ENCODE peak calls at places on chromosomes 7 and 10, in four cellular contexts. M is choroid plexus epithelial cell, D is psoas muscle, A is bronchial epithelial cell. H is an unnamed sample.

GRCh38 chr10:111410740-111411139 is 333.9 kb downstream of the ADRA2A start:
- DNase-seq in M (no peak), D (no peak), A (peak; percentile 14), H (no peak)

GRCh38 chr10:2119316-2119715 is 382.0 kb upstream of the ADARB2 start:
- DNase-seq in M (no peak), D (no peak), A (peak; percentile 95), H (no peak)

GRCh38 chr7:35905555-35905954 is 104.7 kb downstream of the SEPTIN7 start:
- DNase-seq in M (peak; percentile 37), D (no peak), A (peak; percentile 76), H (no peak)

GRCh38 chr7:139180700-139181311 is 50.2 kb upstream of the UBN2 start:
- DNase-seq in M (peak; percentile 12), D (no peak), A (peak; percentile 47), H (no peak)

GRCh38 chr10:132447446-132448247 is 50.6 kb downstream of the PWWP2B start:
- DNase-seq in M (peak; percentile 87), D (no peak), A (peak; percentile 96), H (peak; percentile 82)

GRCh38 chr10:119651514-119652327 is 541 bp downstream of the BAG3 start:
- DNase-seq in M (no peak), D (peak; percentile 61), A (no peak), H (no peak)

GRCh38 chr10:129568562-129569344 is 101.7 kb downstream of the MGMT start:
- DNase-seq in M (no peak), D (no peak), A (no peak), H (peak; percentile 90)

GRCh38 chr7:127738859-127739258 is 86.9 kb downstream of the SND1 start:
- DNase-seq in M (no peak), D (no peak), A (no peak), H (no peak)

GRCh38 chr10:91932737-91933136 is 9.2 kb downstream of the BTAF1 start:
- DNase-seq in M (no peak), D (no peak), A (no peak), H (no peak)

GRCh38 chr7:141335164-141335563 is 216.0 kb upstream of the AGK start:
- DNase-seq in M (no peak), D (no peak), A (no peak), H (no peak)

GRCh38 chr7:99373086-99374066 is 1.2 kb upstream of the ARPC1B start:
- DNase-seq in M (no peak), D (peak; percentile 42), A (no peak), H (no peak)

GRCh38 chr10:114271779-114272167 is 32.7 kb downstream of the VWA2 start:
- DNase-seq in M (peak; percentile 95), D (peak; percentile 60), A (peak; percentile 99), H (no peak)

GRCh38 chr7:39433550-39433949 is 132.7 kb upstream of the YAE1 start:
- DNase-seq in M (no peak), D (no peak), A (no peak), H (no peak)

GRCh38 chr10:100972115-100972903 is 3.0 kb downstream of the SEMA4G start:
- DNase-seq in M (no peak), D (peak; percentile 12), A (no peak), H (no peak)

GRCh38 chr7:98802088-98802780 is 67.6 kb downstream of the TMEM130 start:
- DNase-seq in M (no peak), D (no peak), A (peak; percentile 6), H (no peak)

GRCh38 chr7:96636342-96636865 is 73.2 kb downstream of the SEM1 start:
- DNase-seq in M (no peak), D (no peak), A (no peak), H (no peak)

GRCh38 chr7:3289996-3290395 is 11.1 kb upstream of the SDK1 start:
- DNase-seq in M (peak; percentile 49), D (no peak), A (no peak), H (no peak)

GRCh38 chr7:106823631-106824030 is 41.5 kb upstream of the PIK3CG start:
- DNase-seq in M (no peak), D (no peak), A (peak; percentile 31), H (no peak)

GRCh38 chr7:13259908-13260307 is 572.5 kb downstream of the ARL4A start:
- DNase-seq in M (peak; percentile 10), D (no peak), A (no peak), H (no peak)
- H3K4me3 ChIP-seq in M (no peak overlapping the region), D (no peak overlapping the region), A (no peak overlapping the region), H (no peak overlapping the region)

GRCh38 chr10:3420527-3421469 is 248.2 kb upstream of the PITRM1 start:
- DNase-seq in M (no peak), D (no peak), A (no peak), H (no peak)

GRCh38 chr10:3424102-3424803 is 251.7 kb upstream of the PITRM1 start:
- DNase-seq in M (peak; percentile 84), D (peak; percentile 79), A (no peak), H (no peak)

GRCh38 chr10:3421537-3422257 is 249.1 kb upstream of the PITRM1 start:
- DNase-seq in M (no peak), D (no peak), A (no peak), H (no peak)

GRCh38 chr10:3423411-3423810 is 250.8 kb upstream of the PITRM1 start:
- DNase-seq in M (no peak), D (no peak), A (no peak), H (no peak)

GRCh38 chr10:3422282-3422681 is 249.7 kb upstream of the PITRM1 start:
- DNase-seq in M (no peak), D (no peak), A (no peak), H (no peak)
- H3K4me3 ChIP-seq in M (no peak overlapping the region), D (no peak overlapping the region), A (no peak overlapping the region), H (no peak overlapping the region)

DNA sequence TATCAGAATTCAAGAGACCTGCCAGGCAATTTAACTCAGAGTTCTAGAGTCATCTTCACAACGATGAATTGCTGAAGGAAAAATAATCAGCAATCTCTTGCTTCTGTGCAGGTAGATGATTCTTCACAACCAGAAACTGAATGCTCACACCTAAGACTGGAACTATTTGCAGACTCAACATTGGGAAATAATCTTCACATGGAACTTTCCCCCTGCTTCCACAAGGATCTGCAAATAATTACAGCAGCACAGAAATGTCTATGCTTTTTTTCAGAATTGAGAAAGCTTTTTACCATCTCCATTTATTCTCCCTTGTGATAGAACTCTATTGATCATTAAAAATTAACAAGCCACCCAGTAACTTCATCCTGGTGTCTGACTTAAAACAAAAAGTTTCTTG is 282.8 kb downstream of the AHR start:
- DNase-seq in M (no peak), D (no peak), A (no peak), H (no peak)
- H3K4me3 ChIP-seq in M (no peak overlapping the region), D (no peak overlapping the region), A (no peak overlapping the region), H (no peak overlapping the region)

DNA sequence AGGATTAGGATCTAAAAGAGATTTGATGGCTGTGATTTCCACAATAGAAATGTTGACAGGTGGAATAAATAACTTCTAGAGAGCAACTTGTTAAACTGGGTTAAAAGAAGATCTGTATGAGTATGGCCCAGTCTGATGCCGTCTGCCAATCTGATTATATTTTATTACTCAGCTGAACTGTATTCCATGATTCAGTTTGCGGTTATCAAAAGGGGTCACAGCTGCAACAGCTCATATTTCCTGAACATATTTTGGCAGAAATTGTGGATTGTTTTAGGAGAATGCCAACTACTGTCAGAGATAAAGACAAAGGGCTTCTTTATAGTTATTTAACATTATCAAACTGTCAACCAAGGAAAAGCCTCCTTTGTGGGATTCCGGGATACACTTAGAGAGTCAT is 244.8 kb upstream of the MINDY3 start:
- DNase-seq in M (no peak), D (no peak), A (no peak), H (no peak)
- H3K4me3 ChIP-seq in M (no peak overlapping the region), D (no peak overlapping the region), A (no peak overlapping the region), H (no peak overlapping the region)

GRCh38 chr7:66353547-66353946 is 148.4 kb downstream of the TPST1 start:
- DNase-seq in M (peak; percentile 77), D (no peak), A (peak; percentile 80), H (no peak)

GRCh38 chr7:66355762-66356161 is 150.6 kb downstream of the TPST1 start:
- DNase-seq in M (no peak), D (no peak), A (peak; percentile 52), H (no peak)

GRCh38 chr7:66356277-66356721 is 151.2 kb downstream of the TPST1 start:
- DNase-seq in M (no peak), D (no peak), A (no peak), H (no peak)

GRCh38 chr7:66359656-66360211 is 154.6 kb downstream of the TPST1 start:
- DNase-seq in M (no peak), D (no peak), A (peak; percentile 94), H (no peak)

GRCh38 chr7:66357062-66357461 is 151.9 kb downstream of the TPST1 start:
- DNase-seq in M (no peak), D (no peak), A (no peak), H (no peak)
- H3K4me3 ChIP-seq in M (no peak overlapping the region), D (no peak overlapping the region), A (no peak overlapping the region), H (no peak overlapping the region)

GRCh38 chr7:37942934-37943610 is 22.6 kb downstream of the EPDR1 start:
- DNase-seq in M (peak; percentile 71), D (peak; percentile 87), A (no peak), H (no peak)
- H3K4me3 ChIP-seq in M (no peak overlapping the region), D (peak overlapping the region; percentile 12), A (no peak overlapping the region), H (no peak overlapping the region)

DNA sequence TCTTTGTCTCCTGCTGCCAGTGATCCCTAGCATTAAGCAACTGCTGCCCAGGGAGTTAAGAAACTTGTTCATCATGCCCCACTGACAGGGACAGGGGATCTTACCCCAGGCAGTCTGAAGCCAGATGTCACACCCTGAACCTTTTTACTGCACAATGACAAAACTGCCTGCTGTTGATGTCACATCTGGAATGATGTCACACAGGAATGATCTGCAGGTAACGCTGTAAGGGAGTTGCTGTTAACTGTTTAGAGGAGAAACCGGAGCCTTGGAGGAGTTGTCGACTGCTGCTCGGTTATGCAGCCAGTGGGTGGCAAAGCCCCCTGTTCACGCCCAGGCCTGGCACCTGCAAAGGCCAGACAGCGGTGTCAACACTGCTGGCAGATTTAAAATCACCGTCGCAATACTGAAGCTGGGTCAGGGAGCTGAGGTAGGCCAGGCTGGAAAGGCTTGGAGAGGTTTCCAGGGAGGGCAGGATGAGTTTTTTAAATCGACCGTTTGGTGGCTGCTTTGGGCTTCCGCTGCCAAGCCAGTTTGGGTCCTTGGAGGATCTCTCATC is 10.0 kb upstream of the SLIT1 start:
- DNase-seq in M (no peak), D (no peak), A (no peak), H (no peak)
- H3K4me3 ChIP-seq in M (peak overlapping the region; percentile 52), D (peak overlapping the region; percentile 70), A (peak overlapping the region; percentile 33), H (peak overlapping the region; percentile 63)

DNA sequence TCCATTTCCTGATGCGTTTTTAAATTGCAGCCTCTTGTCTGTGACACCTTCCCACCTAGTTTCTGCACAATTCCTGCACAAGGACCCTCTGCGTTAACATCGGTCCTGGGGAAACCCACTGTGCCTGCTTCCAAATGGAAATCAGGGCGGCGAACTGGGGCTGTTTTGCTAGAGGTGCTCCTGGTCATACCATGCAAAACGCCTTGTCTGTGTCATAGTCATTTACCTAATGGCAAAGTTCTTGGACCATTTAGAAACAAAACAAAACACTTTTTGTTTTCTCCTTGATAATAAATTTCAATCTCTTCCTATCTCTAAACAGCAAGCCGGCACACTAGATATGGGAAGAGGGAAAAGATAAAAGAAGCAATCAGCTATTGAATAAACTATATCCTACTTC is 206.9 kb upstream of the KLF14 start:
- DNase-seq in M (no peak), D (no peak), A (no peak), H (no peak)
- H3K4me3 ChIP-seq in M (peak overlapping the region; percentile 58), D (peak overlapping the region; percentile 81), A (peak overlapping the region; percentile 51), H (no peak overlapping the region)